ENCODE peak calls at places on chromosomes 1 and 21, in nine cellular contexts. J is AG10803, G is heart right ventricle, K is mammary epithelial cell, N is MM.1S, O is tibial artery, V is transverse colon, P is fibroblast of mammary gland, W is choroid plexus epithelial cell. A is an unnamed sample.

GRCh38 chr21:44869860-44870747 is 3.4 kb downstream of the PTTG1IP start:
- DNase-seq in O (peak; percentile 83), K (peak; percentile 90), V (peak; percentile 55), W (peak; percentile 97), G (peak; percentile 57), J (peak; percentile 90), P (peak; percentile 95), N (no peak), A (no peak)

GRCh38 chr1:228837817-228838716 is 102.8 kb downstream of the RHOU start:
- DNase-seq in J (peak; percentile 49), N (no peak), O (peak; percentile 71), K (peak; percentile 94), W (peak; percentile 97), V (peak; percentile 75), P (peak; percentile 91), G (peak; percentile 40), A (peak; percentile 43)

GRCh38 chr1:201184734-201185453 is 5.7 kb upstream of the IGFN1 start:
- DNase-seq in J (peak; percentile 76), V (peak; percentile 25), G (no peak), N (peak; percentile 37), P (peak; percentile 92), O (no peak), K (peak; percentile 67), W (peak; percentile 91), A (no peak)

GRCh38 chr1:3898994-3899775 is 887 bp downstream of the C1orf174 start:
- DNase-seq in J (no peak), O (peak; percentile 60), K (peak; percentile 4), V (no peak), W (peak; percentile 7), N (peak; percentile 6), G (no peak), P (peak; percentile 9), A (no peak)

GRCh38 chr1:56378376-56379070 is 200.8 kb downstream of the PLPP3 start:
- DNase-seq in G (no peak), K (no peak), N (no peak), P (no peak), O (no peak), J (no peak), W (no peak), V (no peak), A (no peak)

GRCh38 chr1:31662463-31662862 is 17.8 kb upstream of the PEF1 start:
- DNase-seq in G (no peak), W (no peak), K (no peak), J (no peak), P (no peak), O (no peak), V (no peak), N (no peak), A (no peak)

GRCh38 chr21:17146426-17146825 is 366.4 kb upstream of the CXADR start:
- DNase-seq in N (no peak), O (no peak), K (no peak), G (no peak), J (no peak), P (no peak), V (no peak), W (no peak), A (no peak)

GRCh38 chr1:223228931-223229528 is 86.0 kb upstream of the TLR5 start:
- DNase-seq in V (no peak), K (no peak), P (no peak), N (no peak), W (no peak), J (no peak), O (no peak), G (no peak), A (no peak)

GRCh38 chr1:2791027-2791760 is 10.3 kb downstream of the TTC34 start:
- DNase-seq in J (no peak), V (no peak), O (peak; percentile 34), W (no peak), N (no peak), K (no peak), P (no peak), G (no peak), A (no peak)

GRCh38 chr1:112833806-112834205 is 118.7 kb upstream of the PPM1J start:
- DNase-seq in P (no peak), V (no peak), J (no peak), N (peak; percentile 6), W (peak; percentile 23), K (no peak), O (no peak), G (no peak), A (no peak)

GRCh38 chr1:16026723-16027484 is 5.1 kb downstream of the CLCNKA start:
- DNase-seq in V (peak; percentile 25), J (no peak), O (no peak), P (no peak), G (no peak), K (no peak), W (no peak), N (peak; percentile 16), A (no peak)

GRCh38 chr21:42684109-42684916 is 30.9 kb downstream of the PDE9A start:
- DNase-seq in K (no peak), G (no peak), P (peak; percentile 53), O (no peak), J (no peak), W (no peak), N (no peak), V (no peak), A (no peak)

GRCh38 chr1:160538985-160539651 is 16.1 kb upstream of the SLAMF6 start:
- DNase-seq in G (no peak), J (no peak), N (peak; percentile 29), K (peak; percentile 30), O (no peak), V (peak; percentile 59), P (no peak), W (no peak), A (no peak)

GRCh38 chr1:160539896-160540858 is 17.1 kb upstream of the SLAMF6 start:
- DNase-seq in P (no peak), G (peak; percentile 10), W (no peak), V (peak; percentile 64), N (peak; percentile 94), J (no peak), O (no peak), K (no peak), A (peak; percentile 65)

GRCh38 chr1:160540859-160541233 is 17.8 kb upstream of the SLAMF6 start:
- DNase-seq in G (no peak), P (no peak), O (no peak), J (no peak), N (no peak), V (no peak), W (no peak), K (no peak), A (no peak)

GRCh38 chr1:160537714-160538665 is 14.9 kb upstream of the SLAMF6 start:
- DNase-seq in J (no peak), V (no peak), W (no peak), N (no peak), P (no peak), G (no peak), O (no peak), K (no peak), A (no peak)

GRCh38 chr1:160534823-160535605 is 12.0 kb upstream of the SLAMF6 start:
- DNase-seq in J (no peak), G (no peak), P (no peak), O (no peak), W (no peak), V (no peak), K (no peak), N (no peak), A (no peak)
- TF ChIP-seq CTCF in J (no peak), G (no peak), P (no peak), O (no peak), W (no peak), V (no peak), K (no peak), N (peak; percentile 20), A (peak; percentile 0)

GRCh38 chr1:162458206-162458605 is 39.4 kb upstream of the UHMK1 start:
- DNase-seq in O (no peak), P (no peak), W (no peak), K (no peak), N (no peak), G (no peak), V (no peak), J (peak; percentile 30), A (no peak)

DNA sequence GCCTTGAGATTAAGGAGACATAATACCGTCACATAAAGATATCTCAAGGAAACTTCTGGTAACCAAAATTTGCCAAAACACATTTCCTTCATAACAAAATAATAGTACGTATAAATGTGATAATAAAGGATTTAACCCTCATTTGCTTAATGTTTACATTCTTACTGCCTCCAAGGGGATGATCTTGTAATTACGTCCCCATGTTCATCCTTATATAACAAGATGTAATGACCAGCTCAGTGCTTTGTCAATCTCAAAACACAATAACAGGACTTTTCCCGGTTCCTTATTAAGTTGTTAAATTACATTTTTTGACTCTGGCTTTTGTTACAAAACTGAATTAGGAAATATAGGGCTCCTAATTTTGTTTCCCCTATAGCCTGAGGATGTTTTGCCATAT is 41.3 kb upstream of the UHMK1 start:
- DNase-seq in W (peak; percentile 10), J (no peak), N (no peak), P (no peak), G (no peak), O (no peak), V (no peak), K (no peak), A (no peak)
- TF ChIP-seq CTCF in W (no peak), J (no peak), N (no peak), P (no peak), G (no peak), O (no peak), V (no peak), K (no peak), A (no peak)

GRCh38 chr21:21971384-21971783 is 973.2 kb downstream of the NCAM2 start:
- DNase-seq in K (no peak), N (no peak), W (peak; percentile 1), P (no peak), V (no peak), O (no peak), J (no peak), G (no peak), A (no peak)

GRCh38 chr21:21968810-21969588 is 970.8 kb downstream of the NCAM2 start:
- DNase-seq in V (no peak), K (no peak), W (peak; percentile 9), G (no peak), O (no peak), N (no peak), P (no peak), J (no peak), A (no peak)

DNA sequence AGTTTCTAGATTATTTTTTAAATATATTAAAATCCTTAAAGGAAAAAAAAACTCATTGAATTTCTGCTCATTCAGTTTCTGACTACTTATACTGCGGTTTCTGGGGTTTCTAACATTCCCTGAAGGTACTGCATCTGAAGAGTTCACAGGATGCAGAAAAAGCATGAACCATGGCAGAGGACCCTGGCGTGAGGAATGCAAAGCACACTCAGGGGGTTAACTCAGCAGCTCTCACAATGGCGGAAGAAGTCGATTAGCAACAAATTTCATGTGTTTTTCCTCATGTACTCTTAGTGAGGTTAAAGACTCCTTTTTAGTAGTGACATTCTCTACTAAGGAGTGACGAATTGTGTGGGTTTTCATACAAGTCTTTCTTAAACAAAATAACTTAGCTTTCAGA is 975.6 kb downstream of the NCAM2 start:
- DNase-seq in P (no peak), N (no peak), K (no peak), V (no peak), J (no peak), G (no peak), O (no peak), W (peak; percentile 44), A (no peak)
- TF ChIP-seq CTCF in P (no peak), N (no peak), K (no peak), V (no peak), J (no peak), G (no peak), O (no peak), W (peak; percentile 51), A (no peak)

DNA sequence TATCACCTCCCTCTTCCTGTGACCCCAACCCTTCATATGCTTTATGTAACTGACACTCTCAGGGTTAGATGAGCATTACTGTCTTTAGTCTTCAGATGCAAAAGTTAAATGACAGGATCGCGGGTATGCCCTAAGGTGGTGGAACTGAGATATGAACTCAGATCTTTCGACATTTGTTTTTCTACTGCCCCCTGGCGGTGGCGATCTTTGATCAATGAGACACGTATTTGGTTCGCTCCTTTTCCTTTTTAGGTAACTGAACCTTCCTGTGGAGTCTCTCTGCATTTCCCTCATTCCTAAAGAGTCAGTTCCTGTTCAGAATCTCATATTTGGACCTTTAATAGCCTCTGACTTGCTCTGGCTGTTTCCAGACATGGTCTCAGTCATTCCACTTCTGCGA is 47.8 kb upstream of the ZP4 start:
- DNase-seq in V (peak; percentile 11), N (no peak), P (peak; percentile 16), W (no peak), J (no peak), K (no peak), G (no peak), O (no peak), A (no peak)
- TF ChIP-seq CTCF in V (no peak), N (peak; percentile 33), P (no peak), W (no peak), J (no peak), K (no peak), G (no peak), O (no peak), A (no peak)

A was measured in GM10248.